ENCODE peak calls at places on chromosome 5, in six cellular contexts. L is brain microvascular endothelial cell; Q is HS-5; E is CD4-positive, alpha-beta memory T cell; N is amygdala; H is T-helper 2 cell. W is an unnamed sample.
A peak's percentile ranks its signal among the peaks of the same experiment; 100 is the strongest.

GRCh38 chr5:84680908-84681307 is 296.2 kb upstream of the EDIL3 start:
- DNase-seq in N (no peak), E (no peak), Q (no peak), H (no peak), L (no peak), W (no peak)

GRCh38 chr5:79791843-79792242 is 102.2 kb downstream of the CMYA5 start:
- DNase-seq in L (no peak), N (no peak), Q (no peak), E (no peak), H (no peak), W (no peak)

GRCh38 chr5:173973614-173973969 is 15.4 kb upstream of the C5orf47 start:
- DNase-seq in Q (no peak), N (no peak), L (no peak), E (no peak), H (no peak), W (no peak)

GRCh38 chr5:121780406-121780805 is 71.3 kb upstream of the FTMT start:
- DNase-seq in N (no peak), L (no peak), E (no peak), Q (no peak), H (no peak), W (no peak)

GRCh38 chr5:73525606-73526005 is 27.4 kb downstream of the BTF3 start:
- DNase-seq in N (no peak), Q (no peak), H (no peak), L (no peak), E (no peak), W (no peak)

GRCh38 chr5:152271420-152271819 is 133.7 kb downstream of the NMUR2 start:
- DNase-seq in Q (peak; percentile 29), H (no peak), N (peak; percentile 18), E (no peak), L (peak; percentile 6), W (no peak)

GRCh38 chr5:157734466-157734865 is 3.2 kb downstream of the THG1L start:
- DNase-seq in E (no peak), L (no peak), N (no peak), H (no peak), Q (no peak), W (no peak)

GRCh38 chr5:150307617-150308426 is 5.1 kb upstream of the ARSI start:
- DNase-seq in Q (no peak), L (no peak), N (no peak), E (no peak), H (no peak), W (no peak)

GRCh38 chr5:13624283-13625074 is 320.0 kb downstream of the DNAH5 start:
- DNase-seq in E (no peak), Q (no peak), N (no peak), L (no peak), H (no peak), W (no peak)

GRCh38 chr5:343461-344401 is 22.2 kb downstream of the AHRR start:
- DNase-seq in Q (no peak), L (peak; percentile 47), N (no peak), H (peak; percentile 33), E (peak; percentile 48), W (no peak)

GRCh38 chr5:67059747-67060490 is 136.7 kb downstream of the CD180 start:
- DNase-seq in L (peak; percentile 82), E (no peak), H (no peak), Q (peak; percentile 46), N (no peak), W (no peak)

GRCh38 chr5:147461915-147462314 is 48.0 kb downstream of the DPYSL3 start:
- DNase-seq in E (no peak), Q (no peak), L (no peak), N (no peak), H (no peak), W (no peak)

GRCh38 chr5:35884125-35884788 is 27.6 kb downstream of the IL7R start:
- DNase-seq in H (no peak), Q (peak; percentile 97), L (peak; percentile 70), N (no peak), E (no peak), W (no peak)

GRCh38 chr5:44695259-44695658 is 113.5 kb upstream of the MRPS30 start:
- DNase-seq in Q (no peak), E (no peak), H (no peak), L (no peak), N (no peak), W (no peak)

GRCh38 chr5:141870226-141870625 is 8.0 kb downstream of the PCDH1 start:
- DNase-seq in E (no peak), H (no peak), Q (no peak), L (no peak), N (no peak), W (peak; percentile 36)

GRCh38 chr5:180040287-180041214 is 31.0 kb downstream of the RNF130 start:
- DNase-seq in E (no peak), Q (no peak), L (no peak), N (no peak), H (no peak), W (no peak)

GRCh38 chr5:10856646-10857332 is 95.8 kb upstream of the DAP start:
- DNase-seq in N (peak; percentile 51), E (no peak), L (peak; percentile 73), Q (no peak), H (no peak), W (no peak)

GRCh38 chr5:138438724-138439536 is at the start of gene REEP2:
- DNase-seq in H (peak; percentile 55), E (peak; percentile 61), N (no peak), Q (no peak), L (no peak), W (no peak)

GRCh38 chr5:68171101-68171558 is 44.4 kb upstream of the PIK3R1 start:
- DNase-seq in N (peak; percentile 73), E (no peak), L (no peak), Q (no peak), H (no peak), W (peak; percentile 87)

GRCh38 chr5:5317976-5318375 is 104.5 kb upstream of the ICE1 start:
- DNase-seq in Q (no peak), L (no peak), H (no peak), N (no peak), E (no peak), W (no peak)

GRCh38 chr5:133944263-133945230 is 23.9 kb downstream of the C5orf15 start:
- DNase-seq in H (no peak), Q (no peak), N (peak; percentile 45), E (no peak), L (peak; percentile 40), W (no peak)

GRCh38 chr5:141560141-141560540 is 58.7 kb downstream of the DIAPH1 start:
- DNase-seq in N (no peak), E (no peak), L (no peak), H (no peak), Q (no peak), W (no peak)

GRCh38 chr5:94856257-94856656 is 237.8 kb downstream of the SLF1 start:
- DNase-seq in L (no peak), E (no peak), H (no peak), N (no peak), Q (no peak), W (no peak)

GRCh38 chr5:38613992-38614836 is 57.8 kb upstream of the LIFR start:
- DNase-seq in L (no peak), Q (no peak), N (no peak), H (no peak), E (no peak), W (no peak)

GRCh38 chr5:167797933-167798332 is 493.5 kb upstream of the WWC1 start:
- DNase-seq in L (no peak), E (no peak), N (no peak), Q (peak; percentile 30), H (no peak), W (no peak)

GRCh38 chr5:78560000-78560399 is 88.6 kb downstream of the LHFPL2 start:
- DNase-seq in H (no peak), Q (no peak), L (no peak), E (no peak), N (no peak), W (no peak)

GRCh38 chr5:15014809-15015208 is 143.2 kb upstream of the ANKH start:
- DNase-seq in L (peak; percentile 18), N (no peak), H (no peak), E (no peak), Q (no peak), W (no peak)

GRCh38 chr5:166165600-166165999 is 2125.8 kb upstream of the WWC1 start:
- DNase-seq in E (no peak), L (no peak), H (no peak), Q (no peak), N (no peak), W (no peak)

GRCh38 chr5:68330564-68330963 is 115.0 kb downstream of the PIK3R1 start:
- DNase-seq in N (no peak), L (no peak), E (no peak), H (no peak), Q (no peak), W (no peak)

GRCh38 chr5:170886210-170886894 is 24.5 kb downstream of the RANBP17 start:
- DNase-seq in N (no peak), Q (no peak), H (no peak), E (no peak), L (no peak), W (no peak)

GRCh38 chr5:113761594-113761993 is 248.1 kb downstream of the YTHDC2 start:
- DNase-seq in N (no peak), E (no peak), Q (no peak), L (no peak), H (no peak), W (no peak)

GRCh38 chr5:111453747-111454146 is 58.6 kb downstream of the STARD4 start:
- DNase-seq in L (peak; percentile 88), Q (peak; percentile 50), H (no peak), E (no peak), N (no peak), W (no peak)

GRCh38 chr5:151082976-151083651 is 2.3 kb upstream of the TNIP1 start:
- DNase-seq in Q (no peak), L (no peak), N (no peak), E (peak; percentile 95), H (peak; percentile 61), W (no peak)

GRCh38 chr5:150410524-150411244 is 2.0 kb downstream of the CD74 start:
- DNase-seq in E (peak; percentile 81), Q (peak; percentile 35), H (peak; percentile 42), N (peak; percentile 78), L (peak; percentile 65), W (no peak)

GRCh38 chr5:178213748-178214151 is 9.4 kb downstream of the HNRNPAB start:
- DNase-seq in L (no peak), Q (no peak), E (no peak), H (no peak), N (no peak), W (no peak)

GRCh38 chr5:106331415-106331814 is 1339.3 kb downstream of the EFNA5 start:
- DNase-seq in L (peak; percentile 83), N (no peak), H (no peak), E (no peak), Q (peak; percentile 90), W (no peak)

GRCh38 chr5:16856531-16856930 is 79.6 kb downstream of the MYO10 start:
- DNase-seq in E (no peak), N (no peak), Q (peak; percentile 89), H (no peak), L (no peak), W (no peak)

GRCh38 chr5:177293819-177294581 is 9.5 kb downstream of the RAB24 start:
- DNase-seq in H (no peak), Q (no peak), N (no peak), E (no peak), L (no peak), W (no peak)

GRCh38 chr5:107676702-107677101 is 6.0 kb upstream of the EFNA5 start:
- DNase-seq in N (no peak), Q (no peak), H (no peak), E (no peak), L (peak; percentile 29), W (no peak)

GRCh38 chr5:82405166-82405565 is 127.0 kb upstream of the RPS23 start:
- DNase-seq in L (peak; percentile 79), H (no peak), N (no peak), E (no peak), Q (peak; percentile 45), W (no peak)